ENCODE peak calls at places on chromosomes 5 and 9, in eight cellular contexts. One of them, this sample, is unnamed.

GRCh38 chr9:133113928-133114351 is 7.1 kb downstream of the RALGDS start:
- DNase-seq in A549: no peak
- DNase-seq in mammary epithelial cell: no peak
- DNase-seq in uterus: no peak
- DNase-seq in body of pancreas: peak; percentile 55
- DNase-seq in prostate gland: no peak
- DNase-seq in hepatocyte: peak; percentile 68
- DNase-seq in SK-N-SH: peak; percentile 83
- DNase-seq in this sample: no peak

GRCh38 chr9:95226921-95227320 is 90.6 kb downstream of the FANCC start:
- DNase-seq in A549: no peak
- DNase-seq in mammary epithelial cell: no peak
- DNase-seq in uterus: no peak
- DNase-seq in body of pancreas: no peak
- DNase-seq in prostate gland: no peak
- DNase-seq in hepatocyte: no peak
- DNase-seq in SK-N-SH: no peak
- DNase-seq in this sample: no peak

GRCh38 chr5:138469540-138470321 is 4.5 kb downstream of the EGR1 start:
- DNase-seq in A549: peak; percentile 94
- DNase-seq in mammary epithelial cell: peak; percentile 53
- DNase-seq in uterus: peak; percentile 41
- DNase-seq in body of pancreas: peak; percentile 73
- DNase-seq in prostate gland: no peak
- DNase-seq in hepatocyte: peak; percentile 81
- DNase-seq in SK-N-SH: peak; percentile 39
- DNase-seq in this sample: no peak

GRCh38 chr9:117021881-117022280 is 334.8 kb downstream of the TRIM32 start:
- DNase-seq in A549: no peak
- DNase-seq in mammary epithelial cell: no peak
- DNase-seq in uterus: no peak
- DNase-seq in body of pancreas: no peak
- DNase-seq in prostate gland: no peak
- DNase-seq in hepatocyte: no peak
- DNase-seq in SK-N-SH: no peak
- DNase-seq in this sample: no peak

GRCh38 chr5:74767579-74767913 is 497 bp downstream of the NSA2 start:
- DNase-seq in A549: peak; percentile 54
- DNase-seq in mammary epithelial cell: peak; percentile 49
- DNase-seq in uterus: no peak
- DNase-seq in body of pancreas: peak; percentile 11
- DNase-seq in prostate gland: peak; percentile 4
- DNase-seq in hepatocyte: peak; percentile 76
- DNase-seq in SK-N-SH: no peak
- DNase-seq in this sample: no peak

GRCh38 chr5:38831117-38831516 is 14.7 kb upstream of the OSMR start:
- DNase-seq in A549: no peak
- DNase-seq in mammary epithelial cell: peak; percentile 50
- DNase-seq in uterus: no peak
- DNase-seq in body of pancreas: no peak
- DNase-seq in prostate gland: no peak
- DNase-seq in hepatocyte: no peak
- DNase-seq in SK-N-SH: no peak
- DNase-seq in this sample: no peak

GRCh38 chr5:38607930-38608545 is 51.6 kb upstream of the LIFR start:
- DNase-seq in A549: no peak
- DNase-seq in mammary epithelial cell: no peak
- DNase-seq in uterus: no peak
- DNase-seq in body of pancreas: peak; percentile 31
- DNase-seq in prostate gland: peak; percentile 16
- DNase-seq in hepatocyte: peak; percentile 28
- DNase-seq in SK-N-SH: no peak
- DNase-seq in this sample: no peak

GRCh38 chr9:110837401-110838005 is 168.9 kb downstream of the MUSK start:
- DNase-seq in A549: no peak
- DNase-seq in mammary epithelial cell: no peak
- DNase-seq in uterus: no peak
- DNase-seq in body of pancreas: no peak
- DNase-seq in prostate gland: no peak
- DNase-seq in hepatocyte: no peak
- DNase-seq in SK-N-SH: no peak
- DNase-seq in this sample: no peak

GRCh38 chr9:130467371-130467770 is 22.6 kb downstream of the ASS1 start:
- DNase-seq in A549: no peak
- DNase-seq in mammary epithelial cell: no peak
- DNase-seq in uterus: no peak
- DNase-seq in body of pancreas: peak; percentile 21
- DNase-seq in prostate gland: no peak
- DNase-seq in hepatocyte: no peak
- DNase-seq in SK-N-SH: no peak
- DNase-seq in this sample: no peak

GRCh38 chr9:71179183-71179582 is 57.8 kb upstream of the TRPM3 start:
- DNase-seq in A549: no peak
- DNase-seq in mammary epithelial cell: no peak
- DNase-seq in uterus: no peak
- DNase-seq in body of pancreas: no peak
- DNase-seq in prostate gland: no peak
- DNase-seq in hepatocyte: peak; percentile 5
- DNase-seq in SK-N-SH: no peak
- DNase-seq in this sample: no peak

GRCh38 chr9:16721972-16722371 is 148.5 kb downstream of the BNC2 start:
- DNase-seq in A549: no peak
- DNase-seq in mammary epithelial cell: no peak
- DNase-seq in uterus: peak; percentile 79
- DNase-seq in body of pancreas: peak; percentile 26
- DNase-seq in prostate gland: peak; percentile 14
- DNase-seq in hepatocyte: peak; percentile 10
- DNase-seq in SK-N-SH: no peak
- DNase-seq in this sample: no peak

GRCh38 chr9:106648799-106649198 is 214.2 kb upstream of the ZNF462 start:
- DNase-seq in A549: no peak
- DNase-seq in mammary epithelial cell: peak; percentile 15
- DNase-seq in uterus: no peak
- DNase-seq in body of pancreas: no peak
- DNase-seq in prostate gland: no peak
- DNase-seq in hepatocyte: peak; percentile 18
- DNase-seq in SK-N-SH: no peak
- DNase-seq in this sample: no peak

GRCh38 chr9:125794708-125795107 is 47.5 kb downstream of the PBX3 start:
- DNase-seq in A549: no peak
- DNase-seq in mammary epithelial cell: no peak
- DNase-seq in uterus: no peak
- DNase-seq in body of pancreas: no peak
- DNase-seq in prostate gland: no peak
- DNase-seq in hepatocyte: no peak
- DNase-seq in SK-N-SH: no peak
- DNase-seq in this sample: no peak

GRCh38 chr5:150298701-150299451 is 3.8 kb downstream of the ARSI start:
- DNase-seq in A549: peak; percentile 67
- DNase-seq in mammary epithelial cell: peak; percentile 97
- DNase-seq in uterus: peak; percentile 62
- DNase-seq in body of pancreas: no peak
- DNase-seq in prostate gland: no peak
- DNase-seq in hepatocyte: peak; percentile 75
- DNase-seq in SK-N-SH: no peak
- DNase-seq in this sample: no peak

GRCh38 chr5:121735618-121736017 is 116.1 kb upstream of the FTMT start:
- DNase-seq in A549: no peak
- DNase-seq in mammary epithelial cell: no peak
- DNase-seq in uterus: no peak
- DNase-seq in body of pancreas: no peak
- DNase-seq in prostate gland: no peak
- DNase-seq in hepatocyte: no peak
- DNase-seq in SK-N-SH: no peak
- DNase-seq in this sample: no peak

DNA sequence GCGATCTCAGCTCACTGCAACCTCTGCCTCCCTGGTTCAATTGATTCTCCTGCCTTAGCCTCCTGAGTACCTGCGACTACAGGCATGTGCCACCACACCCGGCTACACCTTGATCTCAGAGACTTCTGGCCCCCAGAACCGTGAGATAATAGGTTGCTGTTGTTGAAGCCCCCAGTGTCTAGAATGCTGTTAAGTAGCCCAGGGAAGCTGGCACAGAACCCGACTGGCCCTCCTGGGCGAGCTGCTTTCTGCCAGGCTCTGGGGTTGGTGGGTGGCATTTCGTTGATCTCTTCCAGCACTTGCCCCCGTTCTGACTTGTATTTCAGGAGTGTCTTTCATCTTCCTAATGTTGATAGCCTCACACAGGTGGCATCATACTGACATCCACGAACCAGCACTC is 807.1 kb downstream of the CDH9 start:
- DNase-seq in A549: no peak
- DNase-seq in mammary epithelial cell: no peak
- DNase-seq in uterus: no peak
- DNase-seq in body of pancreas: no peak
- DNase-seq in prostate gland: no peak
- DNase-seq in hepatocyte: no peak
- DNase-seq in SK-N-SH: no peak
- DNase-seq in this sample: no peak
- H3K9me3 ChIP-seq in A549: no peaks in the 10 kb centered on the region
- H3K9me3 ChIP-seq in mammary epithelial cell: peaks cover 37% of the 10 kb centered on the region
- H3K9me3 ChIP-seq in uterus: no peaks in the 10 kb centered on the region
- H3K9me3 ChIP-seq in body of pancreas: no peaks in the 10 kb centered on the region
- H3K9me3 ChIP-seq in prostate gland: no peaks in the 10 kb centered on the region
- H3K9me3 ChIP-seq in hepatocyte: no peaks in the 10 kb centered on the region
- H3K9me3 ChIP-seq in SK-N-SH: no peaks in the 10 kb centered on the region
- H3K9me3 ChIP-seq in this sample: no peaks in the 10 kb centered on the region

DNA sequence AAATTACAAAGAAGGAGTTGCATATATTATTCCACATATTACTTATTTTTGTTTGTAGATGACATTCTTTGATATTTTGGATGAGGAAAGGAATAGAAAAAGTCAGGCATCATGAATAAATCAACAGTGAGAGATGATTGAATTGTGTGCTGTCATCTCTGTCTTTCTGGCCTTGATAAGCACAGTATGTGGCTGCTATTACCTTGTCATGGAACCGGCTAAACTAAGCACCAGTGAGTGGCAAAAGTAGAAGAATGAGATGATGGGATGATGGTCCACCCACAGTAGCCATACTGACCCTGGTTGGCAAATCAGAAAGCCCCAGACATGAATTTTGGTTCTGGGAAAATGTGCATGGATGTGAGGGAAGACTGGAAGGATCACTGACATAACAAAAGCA is 361.2 kb upstream of the DMAC1 start:
- DNase-seq in A549: no peak
- DNase-seq in mammary epithelial cell: no peak
- DNase-seq in uterus: no peak
- DNase-seq in body of pancreas: no peak
- DNase-seq in prostate gland: no peak
- DNase-seq in hepatocyte: no peak
- DNase-seq in SK-N-SH: no peak
- DNase-seq in this sample: no peak
- H3K9me3 ChIP-seq in A549: no peaks in the 10 kb centered on the region
- H3K9me3 ChIP-seq in mammary epithelial cell: peaks cover 12% of the 10 kb centered on the region
- H3K9me3 ChIP-seq in uterus: no peaks in the 10 kb centered on the region
- H3K9me3 ChIP-seq in body of pancreas: no peaks in the 10 kb centered on the region
- H3K9me3 ChIP-seq in prostate gland: no peaks in the 10 kb centered on the region
- H3K9me3 ChIP-seq in hepatocyte: no peaks in the 10 kb centered on the region
- H3K9me3 ChIP-seq in SK-N-SH: no peaks in the 10 kb centered on the region
- H3K9me3 ChIP-seq in this sample: no peaks in the 10 kb centered on the region

DNA sequence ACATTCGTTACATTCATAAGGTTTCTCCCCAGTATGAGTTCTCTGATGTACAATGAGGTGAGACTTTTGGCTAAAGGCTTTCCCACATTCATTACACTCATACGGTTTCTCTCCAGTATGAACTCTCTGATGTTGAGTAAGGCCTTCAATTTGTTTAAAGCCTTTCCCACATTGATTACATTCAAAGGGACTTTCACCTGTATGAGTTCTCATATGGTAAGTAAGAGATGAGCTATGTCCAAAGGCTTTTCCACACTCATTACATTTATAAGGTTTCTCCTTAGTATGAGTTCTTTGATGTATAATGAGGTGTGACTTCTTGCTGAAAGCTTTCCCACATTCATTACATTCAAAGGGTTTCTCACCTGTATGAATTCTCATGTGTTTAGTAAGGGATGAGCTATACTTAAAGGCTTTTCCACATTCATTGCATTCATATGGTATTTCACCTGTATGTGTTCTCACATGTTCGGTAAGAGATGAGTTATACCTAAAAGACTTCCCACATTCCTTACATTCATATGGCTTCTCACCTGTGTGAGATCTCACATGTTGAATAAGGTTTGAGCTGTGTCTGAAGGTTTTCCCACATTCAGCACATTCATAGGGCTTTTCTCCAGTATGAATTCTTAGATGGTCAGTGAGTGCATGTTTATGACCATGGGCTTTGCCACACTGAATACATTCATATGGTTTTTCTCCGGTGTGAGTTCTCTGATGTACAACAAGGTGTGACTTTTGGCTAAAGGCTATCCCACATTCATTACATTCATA is 13.5 kb downstream of the ZFP37 start:
- DNase-seq in A549: peak; percentile 34
- DNase-seq in mammary epithelial cell: peak; percentile 16
- DNase-seq in uterus: no peak
- DNase-seq in body of pancreas: no peak
- DNase-seq in prostate gland: no peak
- DNase-seq in hepatocyte: no peak
- DNase-seq in SK-N-SH: no peak
- DNase-seq in this sample: no peak
- H3K9me3 ChIP-seq in A549: peaks cover 97% of the 10 kb centered on the region
- H3K9me3 ChIP-seq in mammary epithelial cell: peaks cover 58% of the 10 kb centered on the region
- H3K9me3 ChIP-seq in uterus: peaks cover 94% of the 10 kb centered on the region
- H3K9me3 ChIP-seq in body of pancreas: no peaks in the 10 kb centered on the region
- H3K9me3 ChIP-seq in prostate gland: peaks cover 3% of the 10 kb centered on the region
- H3K9me3 ChIP-seq in hepatocyte: peaks cover 88% of the 10 kb centered on the region
- H3K9me3 ChIP-seq in SK-N-SH: peaks cover 54% of the 10 kb centered on the region
- H3K9me3 ChIP-seq in this sample: peaks cover 43% of the 10 kb centered on the region

GRCh38 chr9:69197687-69198086 is 23.6 kb downstream of the TJP2 start:
- DNase-seq in A549: no peak
- DNase-seq in mammary epithelial cell: no peak
- DNase-seq in uterus: no peak
- DNase-seq in body of pancreas: no peak
- DNase-seq in prostate gland: no peak
- DNase-seq in hepatocyte: no peak
- DNase-seq in SK-N-SH: no peak
- DNase-seq in this sample: no peak
- H3K9me3 ChIP-seq in A549: no peaks in the 10 kb centered on the region
- H3K9me3 ChIP-seq in mammary epithelial cell: no peaks in the 10 kb centered on the region
- H3K9me3 ChIP-seq in uterus: no peaks in the 10 kb centered on the region
- H3K9me3 ChIP-seq in body of pancreas: no peaks in the 10 kb centered on the region
- H3K9me3 ChIP-seq in prostate gland: no peaks in the 10 kb centered on the region
- H3K9me3 ChIP-seq in hepatocyte: no peaks in the 10 kb centered on the region
- H3K9me3 ChIP-seq in SK-N-SH: no peaks in the 10 kb centered on the region
- H3K9me3 ChIP-seq in this sample: no peaks in the 10 kb centered on the region

GRCh38 chr5:45101146-45101545 is 292.4 kb downstream of the MRPS30 start:
- DNase-seq in A549: no peak
- DNase-seq in mammary epithelial cell: no peak
- DNase-seq in uterus: no peak
- DNase-seq in body of pancreas: no peak
- DNase-seq in prostate gland: no peak
- DNase-seq in hepatocyte: no peak
- DNase-seq in SK-N-SH: no peak
- DNase-seq in this sample: no peak
- H3K9me3 ChIP-seq in A549: no peaks in the 10 kb centered on the region
- H3K9me3 ChIP-seq in mammary epithelial cell: peaks cover 7% of the 10 kb centered on the region
- H3K9me3 ChIP-seq in uterus: no peaks in the 10 kb centered on the region
- H3K9me3 ChIP-seq in body of pancreas: no peaks in the 10 kb centered on the region
- H3K9me3 ChIP-seq in prostate gland: no peaks in the 10 kb centered on the region
- H3K9me3 ChIP-seq in hepatocyte: no peaks in the 10 kb centered on the region
- H3K9me3 ChIP-seq in SK-N-SH: no peaks in the 10 kb centered on the region
- H3K9me3 ChIP-seq in this sample: no peaks in the 10 kb centered on the region